ENCODE peak calls at places on chromosomes 16 and 17, in six cellular contexts. X is uterus, R is Kasumi-1, U is mammary epithelial cell, K is nucleus accumbens, N is PC-3. G is an unnamed sample.
A peak's percentile ranks its signal among the peaks of the same experiment; 100 is the strongest.

GRCh38 chr17:66614469-66614868 is 220.4 kb upstream of the CACNG5 start:
- DNase-seq in X (no peak), R (peak; percentile 37), U (no peak), K (no peak), N (no peak), G (no peak)

GRCh38 chr17:79925242-79925957 is 86.2 kb upstream of the CBX4 start:
- DNase-seq in X (no peak), R (no peak), U (no peak), K (peak; percentile 30), N (peak; percentile 88), G (no peak)

GRCh38 chr16:81337097-81337496 is 22.3 kb downstream of the GAN start:
- DNase-seq in X (no peak), R (no peak), U (no peak), K (no peak), N (peak; percentile 22), G (no peak)

GRCh38 chr17:66636111-66636510 is 198.8 kb upstream of the CACNG5 start:
- DNase-seq in X (no peak), R (peak; percentile 36), U (peak; percentile 80), K (no peak), N (no peak), G (no peak)

GRCh38 chr16:67917140-67917851 is 14.4 kb downstream of the CTRL start:
- DNase-seq in X (no peak), R (no peak), U (no peak), K (peak; percentile 59), N (no peak), G (no peak)

GRCh38 chr16:60142991-60143705 is 1409.0 kb upstream of the GOT2 start:
- DNase-seq in X (no peak), R (no peak), U (peak; percentile 17), K (no peak), N (no peak), G (no peak)

GRCh38 chr17:38970804-38971203 is 3.6 kb upstream of the FBXO47 start:
- DNase-seq in X (no peak), R (no peak), U (no peak), K (no peak), N (peak; percentile 4), G (no peak)

GRCh38 chr17:31754239-31754945 is 104.7 kb downstream of the COPRS start:
- DNase-seq in X (no peak), R (no peak), U (peak; percentile 79), K (no peak), N (peak; percentile 50), G (no peak)

GRCh38 chr16:66740010-66740409 is 11.4 kb downstream of the DYNC1LI2 start:
- DNase-seq in X (no peak), R (peak; percentile 60), U (peak; percentile 23), K (no peak), N (peak; percentile 42), G (no peak)

GRCh38 chr16:281660-282249 is 1.2 kb upstream of the PDIA2 start:
- DNase-seq in X (no peak), R (no peak), U (no peak), K (no peak), N (no peak), G (no peak)

GRCh38 chr16:24670623-24671454 is 58.6 kb upstream of the TNRC6A start:
- DNase-seq in X (peak; percentile 79), R (no peak), U (peak; percentile 55), K (peak; percentile 62), N (peak; percentile 14), G (peak; percentile 90)

GRCh38 chr16:19115148-19116021 is 1.6 kb downstream of the ITPRIPL2 start:
- DNase-seq in X (no peak), R (no peak), U (no peak), K (no peak), N (no peak), G (no peak)

GRCh38 chr17:57085448-57086068 is 512 bp downstream of the AKAP1 start:
- DNase-seq in X (peak; percentile 68), R (peak; percentile 32), U (peak; percentile 31), K (peak; percentile 61), N (peak; percentile 62), G (peak; percentile 77)

GRCh38 chr17:48593840-48594411 is 347 bp upstream of the HOXB5 start:
- DNase-seq in X (peak; percentile 88), R (peak; percentile 75), U (peak; percentile 65), K (no peak), N (peak; percentile 88), G (peak; percentile 88)

GRCh38 chr16:49590166-49590871 is 216.7 kb downstream of the C16orf78 start:
- DNase-seq in X (no peak), R (no peak), U (no peak), K (no peak), N (no peak), G (no peak)

GRCh38 chr17:64507418-64507766 is 615 bp downstream of the CEP95 start:
- DNase-seq in X (no peak), R (peak; percentile 96), U (peak; percentile 61), K (peak; percentile 57), N (peak; percentile 79), G (no peak)

GRCh38 chr16:55577888-55578287 is 11.4 kb downstream of the CAPNS2 start:
- DNase-seq in X (no peak), R (no peak), U (no peak), K (no peak), N (no peak), G (no peak)

GRCh38 chr17:39096435-39097158 is 54.8 kb downstream of the PLXDC1 start:
- DNase-seq in X (peak; percentile 54), R (peak; percentile 96), U (no peak), K (no peak), N (no peak), G (no peak)

GRCh38 chr16:78129349-78129748 is 29.9 kb downstream of the WWOX start:
- DNase-seq in X (no peak), R (no peak), U (no peak), K (no peak), N (no peak), G (no peak)

GRCh38 chr16:85448557-85449194 is 164.4 kb upstream of the GSE1 start:
- DNase-seq in X (peak; percentile 49), R (no peak), U (no peak), K (no peak), N (no peak), G (no peak)

GRCh38 chr16:57371494-57372371 is 557 bp upstream of the CX3CL1 start:
- DNase-seq in X (no peak), R (no peak), U (no peak), K (no peak), N (no peak), G (peak; percentile 92)

GRCh38 chr16:2786061-2786825 is 1.1 kb downstream of the PRSS33 start:
- DNase-seq in X (no peak), R (no peak), U (no peak), K (no peak), N (no peak), G (peak; percentile 50)

GRCh38 chr16:10600792-10601443 is 20.5 kb upstream of the EMP2 start:
- DNase-seq in X (no peak), R (no peak), U (peak; percentile 79), K (no peak), N (no peak), G (no peak)

GRCh38 chr17:51585514-51586104 is 325.3 kb downstream of the UTP18 start:
- DNase-seq in X (no peak), R (peak; percentile 25), U (peak; percentile 21), K (no peak), N (peak; percentile 74), G (no peak)

GRCh38 chr16:68246671-68247070 is 1.5 kb downstream of the PLA2G15 start:
- DNase-seq in X (no peak), R (no peak), U (no peak), K (no peak), N (no peak), G (no peak)

GRCh38 chr16:83245061-83245460 is 562.7 kb upstream of the HSBP1 start:
- DNase-seq in X (no peak), R (no peak), U (no peak), K (no peak), N (no peak), G (no peak)

GRCh38 chr16:85057212-85057889 is 29.8 kb downstream of the KIAA0513 start:
- DNase-seq in X (no peak), R (no peak), U (no peak), K (no peak), N (peak; percentile 17), G (no peak)

GRCh38 chr17:45197555-45198334 is 23.9 kb upstream of the FMNL1 start:
- DNase-seq in X (peak; percentile 93), R (peak; percentile 82), U (peak; percentile 78), K (peak; percentile 80), N (peak; percentile 99), G (peak; percentile 94)

GRCh38 chr16:4474192-4474961 is at the start of gene NMRAL1:
- DNase-seq in X (peak; percentile 89), R (peak; percentile 79), U (peak; percentile 90), K (peak; percentile 77), N (peak; percentile 91), G (peak; percentile 93)

GRCh38 chr16:53892155-53892554 is 188.2 kb downstream of the FTO start:
- DNase-seq in X (peak; percentile 31), R (peak; percentile 62), U (peak; percentile 51), K (peak; percentile 47), N (peak; percentile 50), G (no peak)

GRCh38 chr17:81518785-81519283 is 6.2 kb upstream of the ACTG1 start:
- DNase-seq in X (peak; percentile 55), R (no peak), U (peak; percentile 49), K (no peak), N (peak; percentile 62), G (no peak)